ENCODE peak calls at places on chromosomes 3 and 15, in five cellular contexts. D is tibial nerve, P is heart right ventricle, N is heart left ventricle, M is stomach. Q is an unnamed sample. For H3K4me1, the result is how much of the 10 kb centered on the place peaks cover.

GRCh38 chr3:12483364-12483763 is 916 bp upstream of the TSEN2 start:
- DNase-seq in D (no peak), P (no peak), N (no peak), M (no peak), Q (no peak)

GRCh38 chr15:61489571-61489970 is 260.5 kb upstream of the RORA start:
- DNase-seq in D (no peak), P (no peak), N (no peak), M (no peak), Q (no peak)

GRCh38 chr3:126423191-126424038 is 28.7 kb downstream of the CFAP100 start:
- DNase-seq in D (no peak), P (no peak), N (no peak), M (peak), Q (no peak)

GRCh38 chr3:127266186-127266585 is 21.7 kb downstream of the PRR20G start:
- DNase-seq in D (no peak), P (no peak), N (no peak), M (no peak), Q (no peak)

GRCh38 chr3:112231727-112232126 is 62.3 kb downstream of the SLC9C1 start:
- DNase-seq in D (no peak), P (no peak), N (no peak), M (no peak), Q (no peak)

GRCh38 chr15:58453931-58454793 is 22.4 kb downstream of the LIPC start:
- DNase-seq in D (no peak), P (no peak), N (no peak), M (no peak), Q (no peak)

GRCh38 chr3:72665701-72666443 is 182.4 kb downstream of the SHQ1 start:
- DNase-seq in D (no peak), P (no peak), N (no peak), M (peak), Q (no peak)

GRCh38 chr15:50166216-50166615 is 15.8 kb upstream of the SLC27A2 start:
- DNase-seq in D (no peak), P (no peak), N (no peak), M (no peak), Q (no peak)

GRCh38 chr3:128632301-128632700 is 18.3 kb downstream of the RPN1 start:
- DNase-seq in D (no peak), P (no peak), N (no peak), M (no peak), Q (no peak)

GRCh38 chr3:128634075-128634611 is 16.5 kb downstream of the RPN1 start:
- DNase-seq in D (no peak), P (no peak), N (no peak), M (no peak), Q (no peak)

GRCh38 chr3:128624526-128625138 is 26.0 kb downstream of the RPN1 start:
- DNase-seq in D (no peak), P (no peak), N (no peak), M (no peak), Q (no peak)

GRCh38 chr3:128625409-128625945 is 25.1 kb downstream of the RPN1 start:
- DNase-seq in D (no peak), P (no peak), N (no peak), M (no peak), Q (no peak)

GRCh38 chr3:128629936-128630335 is 20.7 kb downstream of the RPN1 start:
- DNase-seq in D (no peak), P (no peak), N (no peak), M (no peak), Q (no peak)
- H3K4me3 ChIP-seq in D (no peak), P (no peak), N (no peak), M (no peak), Q (no peak)

GRCh38 chr3:8345396-8345795 is 156.2 kb upstream of the LMCD1 start:
- DNase-seq in D (no peak), P (no peak), N (no peak), M (no peak), Q (no peak)
- H3K4me1 ChIP-seq in D (under half), P (under half), N (under half), M (under half), Q (under half)

GRCh38 chr3:45154641-45155147 is 8.5 kb upstream of the CDCP1 start:
- DNase-seq in D (no peak), P (no peak), N (no peak), M (no peak), Q (no peak)
- H3K27ac ChIP-seq in D (no peak), P (no peak), N (no peak), M (no peak), Q (no peak)

GRCh38 chr3:100603449-100603848 is 6.0 kb upstream of the ADGRG7 start:
- DNase-seq in D (no peak), P (no peak), N (no peak), M (no peak), Q (no peak)
- H3K4me3 ChIP-seq in D (peak), P (peak), N (no peak), M (peak), Q (no peak)

DNA sequence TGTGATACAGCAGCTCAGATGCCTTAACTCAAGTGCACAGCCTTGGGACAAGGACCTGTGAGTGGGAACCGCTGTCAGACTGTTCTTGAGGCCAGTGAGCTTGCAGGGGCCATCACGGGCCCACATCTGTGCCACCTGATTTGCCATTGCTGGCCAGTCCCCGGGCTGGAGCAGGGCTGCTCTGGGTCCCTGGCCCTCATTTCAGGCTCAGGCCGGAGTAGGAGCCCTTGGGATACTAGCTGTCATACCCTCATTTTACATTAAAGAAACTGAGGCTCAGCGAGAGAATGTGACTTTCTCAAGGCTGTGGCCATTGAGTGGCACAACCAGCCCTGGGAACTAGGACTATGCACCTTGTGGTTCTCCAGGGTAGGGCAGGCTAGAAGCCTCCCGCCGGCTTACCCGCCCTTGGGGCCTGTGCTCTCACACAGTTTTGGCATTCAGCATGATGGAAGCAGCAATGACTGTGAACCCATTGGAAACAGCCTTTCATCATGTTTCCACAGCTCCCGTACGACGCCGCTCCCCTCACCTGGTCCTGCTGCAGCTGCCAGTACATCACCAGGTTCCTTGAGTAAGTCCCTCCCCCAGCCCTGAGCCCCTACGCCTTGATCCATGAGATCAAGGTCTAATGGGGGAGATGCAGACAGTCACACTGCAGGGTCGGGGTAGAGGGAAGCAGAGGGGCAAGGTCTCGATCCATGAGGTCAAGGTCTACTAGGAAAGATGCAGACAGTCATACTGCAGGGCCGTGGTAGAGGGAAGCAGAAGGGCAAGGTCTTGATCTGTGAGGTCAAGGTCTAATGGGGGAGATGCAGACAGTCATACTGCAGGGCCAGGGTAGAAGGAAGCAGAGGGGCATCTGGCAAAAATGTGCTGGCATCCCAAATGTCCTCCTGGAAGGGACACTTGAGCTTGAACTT is 42.2 kb downstream of the GOLGA6L10 start:
- DNase-seq in D (no peak), P (no peak), N (no peak), M (no peak), Q (no peak)
- H3K4me1 ChIP-seq in D (under half), P (under half), N (under half), M (under half), Q (under half)

GRCh38 chr3:50268276-50268675 is 671 bp upstream of the SEMA3B start:
- DNase-seq in D (no peak), P (no peak), N (no peak), M (no peak), Q (no peak)

GRCh38 chr3:50269977-50270413 is 1.0 kb downstream of the SEMA3B start:
- DNase-seq in D (no peak), P (no peak), N (no peak), M (no peak), Q (no peak)

GRCh38 chr3:50267280-50267913 is 1.6 kb upstream of the SEMA3B start:
- DNase-seq in D (peak), P (peak), N (peak), M (peak), Q (peak)

GRCh38 chr3:50269460-50269859 is 513 bp downstream of the SEMA3B start:
- DNase-seq in D (no peak), P (peak), N (no peak), M (no peak), Q (no peak)

DNA sequence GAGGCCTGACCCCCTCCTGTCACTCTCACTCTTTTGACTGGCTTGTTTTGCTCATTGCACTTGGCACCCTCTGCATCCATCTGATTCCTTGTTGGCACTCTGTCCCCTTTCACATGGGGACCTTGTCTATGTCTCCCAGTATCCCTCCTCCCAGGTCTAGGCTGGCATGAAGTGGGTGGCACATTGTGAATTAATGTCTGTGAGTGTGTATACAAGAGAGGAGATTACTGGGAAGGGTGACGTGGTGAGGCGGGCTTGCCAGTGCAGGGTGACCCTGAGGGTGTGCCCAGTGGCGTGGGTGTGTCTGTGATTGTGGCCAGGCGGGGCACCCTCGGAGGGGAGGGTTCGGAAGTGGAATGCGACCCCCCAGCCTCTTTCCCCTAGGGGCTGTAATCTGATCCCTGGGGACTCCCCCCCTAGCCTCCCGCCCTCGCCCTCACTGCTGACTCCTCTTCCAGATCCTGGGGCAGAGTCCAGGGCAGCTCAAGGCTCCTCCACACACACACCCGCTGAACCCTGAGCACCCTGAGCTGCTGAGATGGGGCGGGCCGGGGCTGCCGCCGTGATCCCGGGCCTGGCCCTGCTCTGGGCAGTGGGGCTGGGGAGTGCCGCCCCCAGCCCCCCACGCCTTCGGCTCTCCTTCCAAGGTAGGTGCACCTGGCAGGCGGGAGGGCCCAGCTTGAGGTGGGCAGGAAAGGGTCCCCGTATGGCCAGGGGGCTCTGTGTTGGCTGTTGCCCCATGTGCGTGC is at the start of gene SEMA3B:
- DNase-seq in D (peak), P (peak), N (no peak), M (peak), Q (peak)
- H3K27ac ChIP-seq in D (peak), P (peak), N (peak), M (peak), Q (peak)